ENCODE peak calls at places on chromosomes 3 and 15, in seven cellular contexts. N, S, A, I, G, U and D are unnamed samples.

GRCh38 chr3:127588675-127589577 is 1.6 kb downstream of the TPRA1 start:
- DNase-seq in N (peak), S (peak), A (peak), I (no peak), G (no peak), U (no peak), D (peak)

GRCh38 chr3:126322181-126322967 is 34.8 kb downstream of the KLF15 start:
- DNase-seq in N (no peak), S (peak), A (no peak), I (no peak), G (no peak), U (no peak), D (no peak)

GRCh38 chr15:63968700-63969099 is 77.6 kb downstream of the DAPK2 start:
- DNase-seq in N (no peak), S (peak), A (no peak), I (no peak), G (no peak), U (no peak), D (no peak)

GRCh38 chr3:30258426-30259392 is 347.7 kb upstream of the TGFBR2 start:
- DNase-seq in N (no peak), S (no peak), A (no peak), I (no peak), G (no peak), U (no peak), D (no peak)

GRCh38 chr3:82875401-82875800 is 1114.0 kb upstream of the GBE1 start:
- DNase-seq in N (no peak), S (no peak), A (no peak), I (no peak), G (no peak), U (no peak), D (no peak)

GRCh38 chr15:67135494-67135893 is 70.1 kb downstream of the SMAD3 start:
- DNase-seq in N (no peak), S (no peak), A (no peak), I (no peak), G (no peak), U (no peak), D (peak)

GRCh38 chr3:197516517-197516889 is 39.3 kb downstream of the BDH1 start:
- DNase-seq in N (no peak), S (no peak), A (no peak), I (no peak), G (peak), U (peak), D (no peak)

GRCh38 chr3:198032445-198032936 is 72.5 kb downstream of the LMLN start:
- DNase-seq in N (no peak), S (peak), A (no peak), I (no peak), G (no peak), U (no peak), D (no peak)

GRCh38 chr3:64398431-64398830 is 173.2 kb upstream of the PRICKLE2 start:
- DNase-seq in N (peak), S (no peak), A (no peak), I (no peak), G (no peak), U (no peak), D (no peak)